ENCODE peak calls at places on chromosomes 11 and 22, in ten cellular contexts. H, K, L, R, W, X, G, C, Q and S are unnamed samples.

GRCh38 chr22:30701872-30702271 is 7.2 kb downstream of the OSBP2 start:
- DNase-seq in K (no peak), X (no peak), R (no peak), C (no peak), W (no peak), L (no peak), Q (no peak), H (no peak), G (no peak), S (no peak)

GRCh38 chr22:40818192-40818746 is 877 bp downstream of the SLC25A17 start:
- DNase-seq in C (no peak), L (no peak), H (no peak), R (no peak), K (no peak), Q (no peak), X (no peak), W (no peak), G (no peak), S (no peak)

GRCh38 chr11:68889948-68890446 is 13.6 kb downstream of the MRPL21 start:
- DNase-seq in G (no peak), C (peak), H (no peak), X (no peak), L (peak), W (peak), Q (no peak), R (peak), K (no peak), S (peak)

GRCh38 chr11:266676-267439 is 11.3 kb upstream of the NLRP6 start:
- DNase-seq in R (no peak), X (no peak), K (no peak), Q (peak), G (no peak), H (no peak), C (no peak), W (peak), L (no peak), S (no peak)

GRCh38 chr11:68659158-68659921 is 25.0 kb upstream of the GAL start:
- DNase-seq in R (no peak), G (peak), C (peak), K (peak), X (no peak), W (peak), L (peak), H (peak), Q (peak), S (peak)

GRCh38 chr11:117191680-117192400 is 7.3 kb upstream of the TAGLN start:
- DNase-seq in G (no peak), L (no peak), K (no peak), X (no peak), W (no peak), H (no peak), Q (no peak), C (peak), R (no peak), S (no peak)

GRCh38 chr11:114846040-114846791 is 167.9 kb downstream of the NXPE2 start:
- DNase-seq in R (peak), L (no peak), C (no peak), X (no peak), W (peak), G (no peak), K (no peak), Q (peak), H (no peak), S (no peak)

GRCh38 chr11:76560219-76560618 is 110.3 kb downstream of the LRRC32 start:
- DNase-seq in X (no peak), W (no peak), Q (no peak), H (no peak), C (no peak), G (no peak), K (no peak), R (no peak), L (no peak), S (no peak)

GRCh38 chr11:104630352-104630751 is 267.9 kb downstream of the CASP12 start:
- DNase-seq in R (no peak), K (no peak), G (no peak), C (no peak), W (no peak), L (no peak), Q (no peak), X (no peak), H (no peak), S (no peak)

GRCh38 chr22:50469377-50470305 is 5.2 kb downstream of the SBF1 start:
- DNase-seq in H (peak), Q (peak), K (peak), R (no peak), W (no peak), C (peak), X (peak), G (peak), L (peak), S (no peak)

DNA sequence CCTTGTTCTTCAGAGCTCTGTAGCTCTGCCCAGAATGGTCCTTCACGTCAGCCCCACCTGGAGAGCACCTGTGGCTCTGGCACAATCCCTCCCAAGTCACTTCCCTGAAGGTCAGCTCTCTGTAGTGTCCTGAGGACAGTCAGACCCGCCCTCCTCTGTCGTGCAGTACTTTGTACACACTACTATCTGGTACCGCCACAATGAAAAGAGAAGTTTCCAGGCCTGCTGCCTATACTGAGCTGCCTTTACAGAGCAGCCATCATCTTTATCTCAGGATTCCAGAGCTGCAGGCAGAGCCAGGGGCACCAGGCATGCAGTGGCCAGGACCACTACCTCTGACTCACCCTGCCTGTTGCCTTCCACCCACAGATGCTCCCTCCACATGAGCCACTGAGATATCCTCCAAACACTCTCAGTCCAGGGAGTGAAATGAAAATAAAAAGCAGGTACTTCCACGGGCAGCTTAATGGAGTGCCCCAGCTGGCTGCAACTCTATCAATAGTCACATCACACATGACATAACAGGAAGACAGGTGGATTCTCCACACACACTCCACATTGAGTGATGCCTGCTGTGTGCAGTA is 7.3 kb downstream of the PACSIN2 start:
- DNase-seq in C (no peak), X (peak), K (no peak), G (no peak), W (no peak), Q (peak), R (no peak), L (no peak), H (no peak), S (no peak)
- H3K4me3 ChIP-seq in C (no peak), X (no peak), K (no peak), G (no peak), W (no peak), Q (no peak), R (no peak), L (no peak), H (no peak), S (no peak)

GRCh38 chr11:61332823-61333637 is at the start of the genes DDB1 and TKFC:
- DNase-seq in C (peak), R (peak), G (peak), W (peak), Q (peak), L (peak), X (peak), K (peak), H (peak), S (peak)
- TF ChIP-seq CTCF in C (peak), R (no peak), G (no peak), W (no peak), Q (no peak), L (no peak), X (no peak), K (no peak), H (no peak), S (no peak)

GRCh38 chr22:34736081-34736480 is 329.9 kb upstream of the ISX start:
- DNase-seq in X (no peak), W (no peak), H (no peak), Q (no peak), C (no peak), R (no peak), K (no peak), G (no peak), L (no peak), S (no peak)
- H3K4me3 ChIP-seq in X (no peak), W (no peak), H (no peak), Q (no peak), C (no peak), R (no peak), K (no peak), G (no peak), L (no peak), S (no peak)

GRCh38 chr22:37032134-37032534 is 12.6 kb downstream of the MPST start:
- DNase-seq in X (no peak), W (no peak), H (no peak), R (no peak), C (no peak), K (peak), L (no peak), Q (no peak), G (no peak), S (no peak)

GRCh38 chr22:37033605-37034430 is 14.3 kb downstream of the MPST start:
- DNase-seq in Q (no peak), W (no peak), G (no peak), K (peak), H (no peak), R (no peak), X (no peak), L (no peak), C (no peak), S (no peak)

GRCh38 chr22:37032535-37033460 is 13.3 kb downstream of the MPST start:
- DNase-seq in H (peak), W (peak), C (peak), X (peak), R (no peak), K (peak), Q (peak), L (no peak), G (peak), S (peak)

GRCh38 chr22:37028692-37029674 is 9.4 kb downstream of the MPST start:
- DNase-seq in R (no peak), H (no peak), C (peak), L (no peak), Q (no peak), K (no peak), W (no peak), G (no peak), X (no peak), S (no peak)

GRCh38 chr22:37030560-37031281 is 11.2 kb downstream of the MPST start:
- DNase-seq in H (no peak), W (no peak), X (no peak), R (no peak), G (no peak), C (no peak), Q (no peak), K (no peak), L (no peak), S (no peak)
- TF ChIP-seq CTCF in H (peak), W (no peak), X (no peak), R (peak), G (no peak), C (no peak), Q (no peak), K (peak), L (no peak), S (no peak)

DNA sequence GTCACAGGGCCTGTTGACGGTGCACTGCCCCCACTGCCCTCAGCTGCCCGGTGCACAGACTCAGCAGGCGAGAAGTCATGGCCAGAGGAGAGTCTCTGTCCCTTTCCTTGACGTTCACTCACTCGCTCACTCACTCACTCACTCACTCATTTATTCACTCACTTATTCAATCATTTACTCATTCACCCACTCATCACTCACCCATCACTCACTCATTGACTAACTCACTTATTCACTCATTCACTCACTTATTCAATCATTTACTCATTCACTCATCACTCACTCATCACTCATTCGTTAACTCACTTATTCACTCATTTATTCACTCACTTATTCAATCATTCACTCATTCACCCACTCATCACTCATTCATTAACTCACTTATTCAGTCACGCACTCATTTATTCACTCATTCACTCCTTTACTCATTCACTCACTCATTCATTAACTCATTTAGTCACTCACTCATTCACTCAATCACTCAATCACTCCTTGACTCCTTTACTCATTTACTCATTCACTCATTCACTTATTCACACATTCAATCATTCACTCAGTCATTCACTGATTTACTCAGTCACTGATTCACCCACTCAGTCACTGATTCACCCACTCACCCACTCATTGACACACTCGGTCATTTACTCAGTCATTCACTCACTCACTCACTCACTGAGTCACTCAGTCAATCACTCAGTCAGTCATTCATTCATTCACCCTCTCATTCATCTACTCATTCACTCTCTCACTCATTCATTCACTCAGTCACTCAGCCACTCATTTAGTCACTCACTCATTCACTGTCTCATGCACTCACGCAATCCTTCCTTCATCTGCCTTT is 1193.5 kb downstream of the BRD1 start:
- DNase-seq in R (no peak), L (no peak), H (no peak), X (no peak), K (no peak), Q (no peak), C (no peak), G (no peak), W (no peak), S (no peak)
- H3K4me3 ChIP-seq in R (no peak), L (no peak), H (no peak), X (no peak), K (no peak), Q (no peak), C (no peak), G (no peak), W (no peak), S (no peak)

DNA sequence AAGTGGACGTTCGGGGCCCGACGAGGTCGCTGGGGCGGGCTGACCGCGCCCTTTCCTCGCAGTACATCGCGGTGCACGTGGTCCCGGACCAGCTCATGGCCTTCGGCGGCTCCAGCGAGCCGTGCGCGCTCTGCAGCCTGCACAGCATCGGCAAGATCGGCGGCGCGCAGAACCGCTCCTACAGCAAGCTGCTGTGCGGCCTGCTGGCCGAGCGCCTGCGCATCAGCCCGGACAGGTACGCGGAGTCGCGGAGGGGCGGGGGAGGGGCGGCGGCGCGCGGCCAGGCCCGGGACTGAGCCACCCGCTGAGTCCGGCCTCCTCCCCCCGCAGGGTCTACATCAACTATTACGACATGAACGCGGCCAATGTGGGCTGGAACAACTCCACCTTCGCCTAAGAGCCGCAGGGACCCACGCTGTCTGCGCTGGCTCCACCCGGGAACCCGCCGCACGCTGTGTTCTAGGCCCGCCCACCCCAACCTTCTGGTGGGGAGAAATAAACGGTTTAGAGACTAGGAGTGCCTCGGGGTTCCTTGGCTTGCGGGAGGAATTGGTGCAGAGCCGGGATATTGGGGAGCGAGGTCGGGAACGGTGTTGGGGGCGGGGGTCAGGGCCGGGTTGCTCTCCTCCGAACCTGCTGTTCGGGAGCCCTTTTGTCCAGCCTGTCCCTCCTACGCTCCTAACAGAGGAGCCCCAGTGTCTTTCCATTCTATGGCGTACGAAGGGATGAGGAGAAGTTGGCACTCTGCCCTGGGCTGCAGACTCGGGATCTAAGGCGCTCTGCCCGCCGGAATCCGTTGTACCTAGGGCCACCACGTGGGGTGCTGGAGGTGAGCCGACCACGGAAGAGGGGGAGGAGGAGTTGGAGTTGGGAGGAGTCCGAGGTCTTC is 771 bp downstream of the MIF start:
- DNase-seq in R (peak), X (peak), H (peak), G (peak), W (peak), L (peak), C (peak), Q (peak), K (peak), S (no peak)
- TF ChIP-seq CTCF in R (peak), X (no peak), H (peak), G (peak), W (no peak), L (peak), C (peak), Q (no peak), K (peak), S (peak)

DNA sequence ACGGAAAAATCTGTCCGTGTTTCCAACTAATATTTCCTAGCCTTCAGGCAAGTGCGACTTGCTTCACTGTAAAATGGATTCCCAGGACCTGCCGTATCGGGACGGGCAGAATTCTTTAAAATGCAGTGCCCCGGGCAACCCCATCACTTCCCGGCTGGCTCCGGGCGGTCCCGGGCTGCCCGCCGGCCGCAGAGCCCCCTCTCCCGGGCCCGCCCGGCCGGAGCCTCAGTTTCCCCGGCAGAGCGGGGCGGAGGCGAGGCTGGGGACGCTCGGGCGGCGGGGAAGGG is 84.1 kb upstream of the WNT7B start:
- DNase-seq in G (no peak), X (no peak), Q (no peak), R (no peak), H (no peak), L (no peak), C (no peak), W (no peak), K (no peak), S (no peak)
- H3K4me3 ChIP-seq in G (peak), X (no peak), Q (no peak), R (no peak), H (no peak), L (no peak), C (peak), W (no peak), K (no peak), S (no peak)

DNA sequence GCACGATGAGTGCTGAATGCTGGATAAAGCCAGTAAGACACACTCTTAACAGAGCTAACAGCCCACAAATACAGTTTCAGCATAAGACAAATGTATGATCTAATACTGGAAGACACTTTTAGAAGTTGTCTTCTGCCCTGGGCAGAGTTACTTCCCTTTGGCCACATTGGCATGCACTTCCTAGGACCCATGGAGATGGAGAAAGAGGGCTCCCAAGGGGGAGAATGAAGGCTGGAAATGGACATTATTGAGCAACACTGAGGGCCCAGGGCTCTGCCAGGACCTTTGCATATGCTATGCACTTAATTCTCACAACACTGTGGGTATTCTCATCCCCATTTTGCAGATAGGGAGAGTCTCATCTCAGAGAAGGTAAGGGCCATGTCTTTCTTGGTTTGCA is 123.1 kb downstream of the ADAMTS15 start:
- DNase-seq in Q (no peak), H (no peak), R (no peak), L (no peak), K (no peak), G (no peak), X (no peak), W (no peak), C (no peak), S (no peak)
- TF ChIP-seq CTCF in Q (no peak), H (no peak), R (no peak), L (no peak), K (no peak), G (no peak), X (no peak), W (no peak), C (no peak), S (no peak)

GRCh38 chr22:38736257-38736570 is 19.6 kb downstream of the SUN2 start:
- DNase-seq in G (no peak), R (no peak), K (no peak), W (no peak), L (no peak), Q (no peak), H (no peak), X (no peak), C (no peak), S (no peak)

GRCh38 chr22:38734203-38735100 is 21.3 kb downstream of the SUN2 start:
- DNase-seq in W (no peak), G (no peak), Q (no peak), X (no peak), R (no peak), C (no peak), L (no peak), K (no peak), H (no peak), S (no peak)

GRCh38 chr22:38737302-38738060 is 18.3 kb downstream of the SUN2 start:
- DNase-seq in R (no peak), W (no peak), G (no peak), L (no peak), H (no peak), Q (no peak), C (no peak), X (no peak), K (no peak), S (no peak)

GRCh38 chr22:38735126-38735464 is 20.7 kb downstream of the SUN2 start:
- DNase-seq in X (no peak), C (no peak), L (no peak), G (no peak), R (no peak), K (no peak), H (no peak), Q (no peak), W (no peak), S (no peak)

DNA sequence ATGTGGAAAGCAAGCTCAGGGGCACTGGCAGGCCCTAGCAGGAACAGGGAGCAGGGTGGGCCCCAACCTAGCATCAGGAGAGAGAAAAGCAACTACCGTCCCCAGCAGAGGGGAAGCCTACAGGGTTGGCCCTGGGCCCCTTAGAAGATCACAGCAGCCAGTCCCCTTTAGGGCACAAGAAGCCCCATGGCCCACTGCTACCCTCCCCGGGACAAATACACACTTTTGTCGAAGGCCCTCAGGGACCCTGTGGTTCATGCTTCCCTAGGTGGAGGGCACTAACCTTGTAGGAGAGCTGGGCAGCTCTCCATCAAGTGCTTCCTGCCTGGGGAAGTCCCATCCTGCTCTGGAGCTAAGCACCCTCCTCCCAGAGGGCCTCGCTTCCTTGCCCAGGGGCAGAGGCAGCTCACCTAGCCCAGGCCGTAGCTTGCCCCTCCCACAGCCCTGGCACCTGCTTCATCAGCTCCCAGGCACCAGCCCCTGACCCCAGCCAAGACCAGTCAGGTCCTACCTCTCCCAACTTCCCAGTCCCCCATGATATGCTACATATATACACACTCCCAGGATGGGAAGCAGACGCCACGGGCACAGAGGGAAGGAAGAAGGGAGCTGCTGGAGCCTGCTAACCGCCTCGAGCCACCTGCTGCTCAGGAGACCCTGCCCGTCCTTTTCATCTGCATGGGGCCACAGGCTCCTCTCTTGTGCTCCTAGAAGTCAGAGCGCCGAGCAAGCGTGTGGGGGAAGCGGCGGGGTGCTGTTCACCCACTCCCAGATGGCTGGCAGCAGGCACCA is 20.1 kb downstream of the SUN2 start:
- DNase-seq in L (no peak), K (no peak), G (no peak), X (peak), R (no peak), Q (no peak), H (no peak), C (no peak), W (no peak), S (no peak)
- H3K4me3 ChIP-seq in L (no peak), K (no peak), G (no peak), X (no peak), R (no peak), Q (no peak), H (no peak), C (no peak), W (no peak), S (no peak)